ENCODE peak calls at places on chromosomes 1 and 21, in five cellular contexts. I is AG04450, G is heart right ventricle, D is PC-3, T is neural progenitor cell. S is an unnamed sample.

GRCh38 chr1:13570924-13571323 is 12.7 kb upstream of the PDPN start:
- DNase-seq in I (no peak), G (no peak), D (no peak), T (peak), S (no peak)

GRCh38 chr1:63929106-63929478 is 155.3 kb downstream of the ROR1 start:
- DNase-seq in I (no peak), G (no peak), D (no peak), T (no peak), S (no peak)

GRCh38 chr21:36381841-36382589 is 3.2 kb upstream of the CHAF1B start:
- DNase-seq in I (no peak), G (no peak), D (peak), T (no peak), S (no peak)

GRCh38 chr1:237171564-237172485 is 129.8 kb downstream of the RYR2 start:
- DNase-seq in I (no peak), G (no peak), D (no peak), T (no peak), S (no peak)

GRCh38 chr1:21673277-21673780 is 4.2 kb upstream of the RAP1GAP start:
- DNase-seq in I (no peak), G (peak), D (peak), T (no peak), S (no peak)

GRCh38 chr1:113303252-113303651 is 87.1 kb upstream of the MAGI3 start:
- DNase-seq in I (no peak), G (no peak), D (no peak), T (peak), S (no peak)

GRCh38 chr1:32107742-32108661 is at the start of gene KPNA6:
- DNase-seq in I (peak), G (peak), D (peak), T (peak), S (peak)

GRCh38 chr1:151590961-151591360 is 20.9 kb upstream of the SNX27 start:
- DNase-seq in I (no peak), G (no peak), D (no peak), T (no peak), S (no peak)

GRCh38 chr1:232950919-232951579 is 638 bp downstream of the NTPCR start:
- DNase-seq in I (no peak), G (no peak), D (peak), T (peak), S (peak)

GRCh38 chr1:97433520-97434175 is 487.2 kb downstream of the DPYD start:
- DNase-seq in I (peak), G (no peak), D (peak), T (no peak), S (no peak)

GRCh38 chr1:78490861-78491310 is at the start of gene PTGFR:
- DNase-seq in I (no peak), G (no peak), D (peak), T (peak), S (no peak)

GRCh38 chr1:3078421-3078820 is 9.4 kb downstream of the PRDM16 start:
- DNase-seq in I (no peak), G (no peak), D (no peak), T (no peak), S (no peak)

GRCh38 chr21:45467221-45467779 is 62.3 kb downstream of the COL18A1 start:
- DNase-seq in I (no peak), G (no peak), D (peak), T (no peak), S (no peak)

GRCh38 chr1:8162168-8162567 is 136.1 kb upstream of the ERRFI1 start:
- DNase-seq in I (no peak), G (no peak), D (no peak), T (no peak), S (no peak)

GRCh38 chr1:55682198-55682597 is 467.0 kb upstream of the USP24 start:
- DNase-seq in I (no peak), G (no peak), D (no peak), T (no peak), S (no peak)

GRCh38 chr1:241902376-241903067 is 54.5 kb downstream of the EXO1 start:
- DNase-seq in I (no peak), G (peak), D (no peak), T (no peak), S (no peak)

GRCh38 chr1:235913311-235913710 is 46.6 kb upstream of the LYST start:
- DNase-seq in I (no peak), G (no peak), D (peak), T (no peak), S (no peak)

GRCh38 chr1:164510435-164510834 is 48.5 kb upstream of the PBX1 start:
- DNase-seq in I (no peak), G (no peak), D (peak), T (no peak), S (no peak)

GRCh38 chr21:34035619-34036354 is 37.6 kb upstream of the MRPS6 start:
- DNase-seq in I (no peak), G (no peak), D (no peak), T (peak), S (no peak)

GRCh38 chr1:219661464-219662092 is 48.7 kb upstream of the ZC3H11B start:
- DNase-seq in I (no peak), G (no peak), D (peak), T (no peak), S (no peak)

GRCh38 chr1:9086060-9086459 is 16.6 kb upstream of the SLC2A5 start:
- DNase-seq in I (no peak), G (no peak), D (no peak), T (no peak), S (no peak)

GRCh38 chr1:190578015-190578414 is 100.4 kb upstream of the BRINP3 start:
- DNase-seq in I (no peak), G (no peak), D (no peak), T (no peak), S (no peak)

GRCh38 chr1:204112876-204113730 is 38.7 kb downstream of the ETNK2 start:
- DNase-seq in I (no peak), G (no peak), D (no peak), T (no peak), S (no peak)

GRCh38 chr1:2894381-2895041 is 93.0 kb upstream of the TTC34 start:
- DNase-seq in I (no peak), G (no peak), D (no peak), T (no peak), S (peak)

GRCh38 chr1:237789619-237790018 is 101.1 kb downstream of the ZP4 start:
- DNase-seq in I (no peak), G (no peak), D (no peak), T (no peak), S (no peak)

GRCh38 chr21:46551636-46552241 is 53.1 kb downstream of the S100B start:
- DNase-seq in I (no peak), G (no peak), D (no peak), T (no peak), S (no peak)

GRCh38 chr1:64161347-64162080 is 41.9 kb upstream of the UBE2U start:
- DNase-seq in I (no peak), G (no peak), D (no peak), T (no peak), S (no peak)

GRCh38 chr1:115440733-115441132 is 102.7 kb upstream of the NGF start:
- DNase-seq in I (no peak), G (no peak), D (peak), T (no peak), S (no peak)

GRCh38 chr1:225361176-225361575 is 66.7 kb downstream of the LBR start:
- DNase-seq in I (no peak), G (no peak), D (peak), T (no peak), S (no peak)

GRCh38 chr1:63294797-63295594 is 27.4 kb upstream of the FOXD3 start:
- DNase-seq in I (no peak), G (no peak), D (no peak), T (peak), S (no peak)

GRCh38 chr21:21973806-21974205 is 975.6 kb downstream of the NCAM2 start:
- DNase-seq in I (no peak), G (no peak), D (peak), T (peak), S (no peak)

GRCh38 chr1:146012703-146013565 is 8.6 kb downstream of the HJV start:
- DNase-seq in I (peak), G (peak), D (peak), T (peak), S (peak)

GRCh38 chr1:35586808-35587207 is 13.7 kb downstream of the TFAP2E start:
- DNase-seq in I (no peak), G (no peak), D (no peak), T (no peak), S (no peak)

DNA sequence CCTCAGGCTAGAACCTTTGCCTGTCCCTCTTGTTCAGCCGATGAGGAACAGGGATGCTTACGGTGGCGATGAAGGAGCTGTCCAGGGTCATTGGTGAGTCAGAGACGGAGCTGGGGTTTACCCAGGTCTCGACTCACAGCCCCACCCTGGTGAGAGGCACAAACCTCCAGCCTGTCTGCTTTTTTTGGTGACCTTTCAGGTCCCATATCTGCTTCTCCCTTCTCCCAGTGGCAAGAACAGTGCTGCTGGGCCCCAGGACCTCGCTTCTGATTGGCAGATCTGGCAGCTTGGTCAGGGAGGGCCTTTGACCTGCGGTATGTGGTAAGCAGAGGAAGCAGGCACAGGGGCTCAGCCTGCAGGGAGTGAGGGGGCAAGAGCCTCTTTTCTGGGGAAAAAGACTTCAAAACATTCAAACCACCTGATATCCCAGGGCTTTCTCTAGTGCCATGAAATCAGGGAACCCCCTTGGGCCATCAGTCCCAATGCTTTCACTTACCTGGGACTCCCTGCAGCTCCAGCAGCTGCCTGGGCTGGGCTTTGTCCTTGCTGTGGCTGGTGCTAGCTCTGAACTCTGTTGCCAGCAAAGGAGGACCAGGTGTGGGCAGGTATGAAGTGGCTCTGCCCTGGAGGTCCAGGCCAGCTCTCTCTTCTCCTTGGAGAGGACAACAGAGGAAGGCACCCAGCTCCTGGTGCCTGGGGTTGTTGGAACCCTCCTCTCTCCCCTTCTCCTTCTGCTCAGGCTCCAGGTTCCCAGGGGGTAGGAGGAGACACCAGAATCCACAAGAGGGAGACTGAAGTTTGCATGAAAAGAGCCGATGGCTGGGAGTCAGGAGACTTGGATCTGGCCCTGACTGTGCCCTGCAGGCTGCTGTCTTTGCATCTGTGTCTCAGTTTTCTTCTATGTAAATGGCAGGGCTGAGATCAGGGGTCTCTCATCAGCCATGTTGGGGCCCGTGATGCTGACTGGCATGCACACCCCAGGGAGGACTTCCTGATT is 41.4 kb downstream of the TRIM62 start:
- DNase-seq in I (no peak), G (no peak), D (peak), T (peak), S (no peak)
- TF ChIP-seq CTCF in I (peak), G (no peak), D (no peak), T (no peak), S (no peak)

GRCh38 chr1:150551049-150551783 is 2.0 kb downstream of the ADAMTSL4 start:
- DNase-seq in I (no peak), G (no peak), D (no peak), T (peak), S (no peak)
- H3K27ac ChIP-seq in I (no peak), G (peak), D (no peak), T (no peak), S (no peak)

GRCh38 chr1:221742555-221743415 is 896 bp upstream of the DUSP10 start:
- DNase-seq in I (no peak), G (peak), D (peak), T (peak), S (peak)
- TF ChIP-seq CTCF in I (no peak), G (peak), D (peak), T (peak), S (no peak)

GRCh38 chr21:44083631-44084291 is 23.4 kb upstream of the PWP2 start:
- DNase-seq in I (no peak), G (no peak), D (no peak), T (no peak), S (peak)
- H3K27ac ChIP-seq in I (peak), G (peak), D (no peak), T (no peak), S (peak)

GRCh38 chr1:226912587-226913176 is 27.4 kb upstream of the COQ8A start:
- DNase-seq in I (no peak), G (peak), D (peak), T (peak), S (peak)
- TF ChIP-seq CTCF in I (peak), G (peak), D (peak), T (peak), S (peak)